ENCODE peak calls at places on chromosomes 16 and 17, in seven cellular contexts. One of them, this sample, is unnamed. For H3K27me3, the result is how much of the 10 kb centered on the place peaks cover.

GRCh38 chr16:68367034-68367433 is 56.2 kb downstream of the PRMT7 start:
- DNase-seq in ascending aorta: no peak
- DNase-seq in aorta: no peak
- DNase-seq in tibial artery: no peak
- DNase-seq in GM23248: peak
- DNase-seq in upper lobe of right lung: no peak
- DNase-seq in effector memory CD4-positive, alpha-beta T cell: no peak
- DNase-seq in this sample: peak

GRCh38 chr17:29705352-29705751 is 82.6 kb upstream of the CORO6 start:
- DNase-seq in ascending aorta: no peak
- DNase-seq in aorta: no peak
- DNase-seq in tibial artery: no peak
- DNase-seq in GM23248: no peak
- DNase-seq in upper lobe of right lung: no peak
- DNase-seq in effector memory CD4-positive, alpha-beta T cell: no peak
- DNase-seq in this sample: no peak

GRCh38 chr16:75264999-75265910 is 13.8 kb upstream of the BCAR1 start:
- DNase-seq in ascending aorta: peak
- DNase-seq in aorta: peak
- DNase-seq in tibial artery: peak
- DNase-seq in GM23248: peak
- DNase-seq in upper lobe of right lung: peak
- DNase-seq in effector memory CD4-positive, alpha-beta T cell: no peak
- DNase-seq in this sample: peak

GRCh38 chr17:28478940-28479615 is 5.6 kb downstream of the SLC13A2 start:
- DNase-seq in ascending aorta: no peak
- DNase-seq in aorta: peak
- DNase-seq in tibial artery: no peak
- DNase-seq in GM23248: peak
- DNase-seq in upper lobe of right lung: peak
- DNase-seq in effector memory CD4-positive, alpha-beta T cell: no peak
- DNase-seq in this sample: no peak

GRCh38 chr17:33686171-33686570 is 393.1 kb upstream of the ASIC2 start:
- DNase-seq in ascending aorta: no peak
- DNase-seq in aorta: no peak
- DNase-seq in tibial artery: no peak
- DNase-seq in GM23248: no peak
- DNase-seq in upper lobe of right lung: no peak
- DNase-seq in effector memory CD4-positive, alpha-beta T cell: no peak
- DNase-seq in this sample: no peak

GRCh38 chr17:35087731-35088646 is 24.5 kb upstream of the RFFL start:
- DNase-seq in ascending aorta: peak
- DNase-seq in aorta: peak
- DNase-seq in tibial artery: peak
- DNase-seq in GM23248: peak
- DNase-seq in upper lobe of right lung: peak
- DNase-seq in effector memory CD4-positive, alpha-beta T cell: peak
- DNase-seq in this sample: no peak

GRCh38 chr17:65324977-65325376 is 187.8 kb downstream of the RGS9 start:
- DNase-seq in ascending aorta: no peak
- DNase-seq in aorta: no peak
- DNase-seq in tibial artery: no peak
- DNase-seq in GM23248: peak
- DNase-seq in upper lobe of right lung: no peak
- DNase-seq in effector memory CD4-positive, alpha-beta T cell: no peak
- DNase-seq in this sample: no peak

GRCh38 chr16:20401066-20401465 is 3.5 kb downstream of the PDILT start:
- DNase-seq in ascending aorta: no peak
- DNase-seq in aorta: no peak
- DNase-seq in tibial artery: no peak
- DNase-seq in GM23248: no peak
- DNase-seq in upper lobe of right lung: no peak
- DNase-seq in effector memory CD4-positive, alpha-beta T cell: no peak
- DNase-seq in this sample: no peak

GRCh38 chr17:9003355-9004131 is 17.8 kb upstream of the NTN1 start:
- DNase-seq in ascending aorta: peak
- DNase-seq in aorta: peak
- DNase-seq in tibial artery: peak
- DNase-seq in GM23248: peak
- DNase-seq in upper lobe of right lung: no peak
- DNase-seq in effector memory CD4-positive, alpha-beta T cell: no peak
- DNase-seq in this sample: no peak

GRCh38 chr17:45246861-45247428 is 14.9 kb downstream of the SPATA32 start:
- DNase-seq in ascending aorta: no peak
- DNase-seq in aorta: peak
- DNase-seq in tibial artery: no peak
- DNase-seq in GM23248: peak
- DNase-seq in upper lobe of right lung: peak
- DNase-seq in effector memory CD4-positive, alpha-beta T cell: no peak
- DNase-seq in this sample: peak

GRCh38 chr17:38577244-38577643 is 28.5 kb downstream of the SRCIN1 start:
- DNase-seq in ascending aorta: no peak
- DNase-seq in aorta: no peak
- DNase-seq in tibial artery: no peak
- DNase-seq in GM23248: no peak
- DNase-seq in upper lobe of right lung: no peak
- DNase-seq in effector memory CD4-positive, alpha-beta T cell: no peak
- DNase-seq in this sample: no peak
- H3K27me3 ChIP-seq in ascending aorta: under half
- H3K27me3 ChIP-seq in aorta: under half
- H3K27me3 ChIP-seq in tibial artery: half or more
- H3K27me3 ChIP-seq in GM23248: under half
- H3K27me3 ChIP-seq in upper lobe of right lung: half or more
- H3K27me3 ChIP-seq in effector memory CD4-positive, alpha-beta T cell: half or more
- H3K27me3 ChIP-seq in this sample: under half

GRCh38 chr16:89191033-89191900 is 9.1 kb downstream of the SLC22A31 start:
- DNase-seq in ascending aorta: peak
- DNase-seq in aorta: peak
- DNase-seq in tibial artery: no peak
- DNase-seq in GM23248: no peak
- DNase-seq in upper lobe of right lung: peak
- DNase-seq in effector memory CD4-positive, alpha-beta T cell: no peak
- DNase-seq in this sample: peak
- H3K4me3 ChIP-seq in ascending aorta: peak
- H3K4me3 ChIP-seq in aorta: no peak
- H3K4me3 ChIP-seq in tibial artery: no peak
- H3K4me3 ChIP-seq in GM23248: no peak
- H3K4me3 ChIP-seq in upper lobe of right lung: no peak
- H3K4me3 ChIP-seq in effector memory CD4-positive, alpha-beta T cell: no peak
- H3K4me3 ChIP-seq in this sample: no peak

GRCh38 chr17:49957350-49957749 is 11.6 kb upstream of the DLX4 start:
- DNase-seq in ascending aorta: no peak
- DNase-seq in aorta: no peak
- DNase-seq in tibial artery: no peak
- DNase-seq in GM23248: no peak
- DNase-seq in upper lobe of right lung: no peak
- DNase-seq in effector memory CD4-positive, alpha-beta T cell: no peak
- DNase-seq in this sample: no peak
- H3K27me3 ChIP-seq in ascending aorta: under half
- H3K27me3 ChIP-seq in aorta: under half
- H3K27me3 ChIP-seq in tibial artery: under half
- H3K27me3 ChIP-seq in GM23248: under half
- H3K27me3 ChIP-seq in upper lobe of right lung: under half
- H3K27me3 ChIP-seq in effector memory CD4-positive, alpha-beta T cell: under half
- H3K27me3 ChIP-seq in this sample: under half

DNA sequence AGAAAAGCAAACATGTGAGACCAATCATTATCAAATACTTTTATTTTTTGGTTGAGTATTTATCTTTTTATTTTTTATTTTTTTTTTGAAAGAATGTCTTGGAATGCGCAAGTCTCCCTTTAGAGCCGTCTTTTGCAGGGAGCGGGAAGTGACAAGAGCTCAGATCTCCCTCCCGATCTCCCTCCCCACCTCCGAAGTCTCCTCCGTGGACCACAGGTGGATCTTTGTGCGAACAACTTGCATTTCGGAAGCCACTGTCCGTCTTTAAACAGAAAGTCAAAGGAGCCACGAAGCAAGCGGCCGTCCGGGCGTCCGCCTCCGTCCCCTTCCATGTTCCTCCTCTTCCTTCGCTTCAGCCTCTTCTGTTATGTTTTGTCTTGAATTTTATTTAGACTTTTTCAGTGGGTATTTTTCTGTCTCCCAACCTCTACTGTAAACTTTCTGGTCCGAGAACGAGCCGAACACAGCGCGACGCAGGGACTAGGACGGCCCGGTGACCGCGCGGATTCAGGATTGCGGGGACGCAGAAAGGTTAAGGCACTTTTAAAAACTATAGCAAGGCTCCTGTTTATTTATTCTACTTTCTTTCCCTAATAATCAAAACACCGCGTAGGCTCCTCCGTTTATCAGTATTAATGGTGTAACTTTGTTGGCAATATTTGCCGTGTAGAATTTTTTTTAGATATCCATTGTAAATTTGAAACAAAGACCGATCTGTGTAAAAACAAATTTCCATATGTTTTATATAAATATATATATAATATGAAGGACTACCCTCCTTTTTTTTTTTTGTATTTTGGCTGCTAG is 3.3 kb downstream of the FOXF1 start:
- DNase-seq in ascending aorta: no peak
- DNase-seq in aorta: no peak
- DNase-seq in tibial artery: no peak
- DNase-seq in GM23248: no peak
- DNase-seq in upper lobe of right lung: no peak
- DNase-seq in effector memory CD4-positive, alpha-beta T cell: no peak
- DNase-seq in this sample: no peak
- H3K4me3 ChIP-seq in ascending aorta: no peak
- H3K4me3 ChIP-seq in aorta: no peak
- H3K4me3 ChIP-seq in tibial artery: no peak
- H3K4me3 ChIP-seq in GM23248: peak
- H3K4me3 ChIP-seq in upper lobe of right lung: peak
- H3K4me3 ChIP-seq in effector memory CD4-positive, alpha-beta T cell: no peak
- H3K4me3 ChIP-seq in this sample: no peak

DNA sequence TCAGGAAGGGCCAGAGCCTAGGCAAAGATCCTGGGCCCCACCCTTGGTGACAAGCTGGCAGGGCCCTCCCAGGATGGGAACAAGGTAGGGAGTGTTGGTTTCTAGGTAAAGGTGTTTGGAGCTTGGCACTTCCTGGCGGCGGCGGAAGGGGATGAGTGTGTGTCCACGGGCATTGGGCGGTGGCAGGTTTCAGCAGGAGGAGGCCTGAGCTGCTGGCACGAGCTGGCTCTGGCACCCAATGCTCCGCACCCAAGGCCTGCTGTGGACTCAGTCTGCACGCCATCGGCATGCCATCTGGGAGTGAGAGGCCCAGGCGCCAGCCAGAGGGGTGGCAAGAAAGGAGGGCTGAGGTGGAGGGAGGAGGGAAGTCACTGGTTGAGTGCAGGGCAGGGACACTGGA is 46.9 kb upstream of the TAC4 start:
- DNase-seq in ascending aorta: no peak
- DNase-seq in aorta: no peak
- DNase-seq in tibial artery: no peak
- DNase-seq in GM23248: no peak
- DNase-seq in upper lobe of right lung: no peak
- DNase-seq in effector memory CD4-positive, alpha-beta T cell: no peak
- DNase-seq in this sample: no peak
- H3K27me3 ChIP-seq in ascending aorta: under half
- H3K27me3 ChIP-seq in aorta: under half
- H3K27me3 ChIP-seq in tibial artery: under half
- H3K27me3 ChIP-seq in GM23248: under half
- H3K27me3 ChIP-seq in upper lobe of right lung: under half
- H3K27me3 ChIP-seq in effector memory CD4-positive, alpha-beta T cell: under half
- H3K27me3 ChIP-seq in this sample: under half

DNA sequence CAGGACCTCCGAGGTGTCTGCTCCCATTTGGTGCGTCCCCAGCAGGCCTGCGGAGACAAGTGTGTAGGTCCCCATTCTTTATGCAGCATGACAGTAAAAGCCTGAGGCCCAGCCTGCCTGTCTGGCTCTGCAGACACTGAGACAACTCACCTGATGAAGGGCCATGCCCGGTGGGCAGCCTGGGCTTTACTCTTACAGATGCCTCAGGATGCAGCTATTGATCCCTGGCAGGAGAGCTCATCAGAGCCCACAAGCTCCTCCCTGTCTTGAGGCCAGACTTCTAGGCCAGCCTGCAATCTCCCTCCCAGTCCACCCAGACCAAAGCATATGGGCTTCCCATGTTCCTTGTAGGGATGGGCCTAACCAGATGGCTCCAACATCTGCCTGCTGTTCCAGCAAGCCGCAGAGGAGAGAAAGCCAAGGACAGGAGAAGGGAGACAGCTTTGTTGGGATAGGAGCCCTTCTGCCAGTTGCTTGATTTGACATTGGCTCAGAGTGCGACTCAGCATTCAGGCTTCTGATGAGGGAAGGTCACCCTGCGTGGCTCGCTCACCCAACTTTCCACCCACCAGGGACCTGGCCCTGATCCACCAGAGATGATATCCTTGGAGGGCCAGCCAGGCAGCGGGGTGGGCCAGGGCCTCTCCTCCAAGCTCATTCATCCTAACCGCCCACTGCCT is 87.5 kb downstream of the SOCS1 start:
- DNase-seq in ascending aorta: no peak
- DNase-seq in aorta: no peak
- DNase-seq in tibial artery: no peak
- DNase-seq in GM23248: peak
- DNase-seq in upper lobe of right lung: no peak
- DNase-seq in effector memory CD4-positive, alpha-beta T cell: no peak
- DNase-seq in this sample: no peak
- H3K4me3 ChIP-seq in ascending aorta: no peak
- H3K4me3 ChIP-seq in aorta: no peak
- H3K4me3 ChIP-seq in tibial artery: no peak
- H3K4me3 ChIP-seq in GM23248: no peak
- H3K4me3 ChIP-seq in upper lobe of right lung: no peak
- H3K4me3 ChIP-seq in effector memory CD4-positive, alpha-beta T cell: no peak
- H3K4me3 ChIP-seq in this sample: no peak

GRCh38 chr16:88498576-88499208 is 45.6 kb downstream of the ZFPM1 start:
- DNase-seq in ascending aorta: no peak
- DNase-seq in aorta: no peak
- DNase-seq in tibial artery: no peak
- DNase-seq in GM23248: no peak
- DNase-seq in upper lobe of right lung: no peak
- DNase-seq in effector memory CD4-positive, alpha-beta T cell: no peak
- DNase-seq in this sample: no peak

GRCh38 chr16:88500255-88500661 is 47.2 kb downstream of the ZFPM1 start:
- DNase-seq in ascending aorta: no peak
- DNase-seq in aorta: no peak
- DNase-seq in tibial artery: no peak
- DNase-seq in GM23248: no peak
- DNase-seq in upper lobe of right lung: no peak
- DNase-seq in effector memory CD4-positive, alpha-beta T cell: no peak
- DNase-seq in this sample: no peak

GRCh38 chr16:88497561-88498420 is 44.7 kb downstream of the ZFPM1 start:
- DNase-seq in ascending aorta: no peak
- DNase-seq in aorta: no peak
- DNase-seq in tibial artery: no peak
- DNase-seq in GM23248: no peak
- DNase-seq in upper lobe of right lung: no peak
- DNase-seq in effector memory CD4-positive, alpha-beta T cell: no peak
- DNase-seq in this sample: no peak

GRCh38 chr16:88499314-88499713 is 46.2 kb downstream of the ZFPM1 start:
- DNase-seq in ascending aorta: no peak
- DNase-seq in aorta: no peak
- DNase-seq in tibial artery: no peak
- DNase-seq in GM23248: no peak
- DNase-seq in upper lobe of right lung: no peak
- DNase-seq in effector memory CD4-positive, alpha-beta T cell: no peak
- DNase-seq in this sample: no peak

GRCh38 chr16:88499836-88500251 is 46.8 kb downstream of the ZFPM1 start:
- DNase-seq in ascending aorta: no peak
- DNase-seq in aorta: no peak
- DNase-seq in tibial artery: no peak
- DNase-seq in GM23248: no peak
- DNase-seq in upper lobe of right lung: no peak
- DNase-seq in effector memory CD4-positive, alpha-beta T cell: no peak
- DNase-seq in this sample: no peak
- H3K27me3 ChIP-seq in ascending aorta: under half
- H3K27me3 ChIP-seq in aorta: under half
- H3K27me3 ChIP-seq in tibial artery: under half
- H3K27me3 ChIP-seq in GM23248: under half
- H3K27me3 ChIP-seq in upper lobe of right lung: under half
- H3K27me3 ChIP-seq in effector memory CD4-positive, alpha-beta T cell: under half
- H3K27me3 ChIP-seq in this sample: under half

This sample was measured in RWPE2.